ENCODE peak calls at places on chromosomes 4 and X, in six cellular contexts. Y is upper lobe of right lung; Q is CD8-positive, alpha-beta T cell; G is GM12865; D is foreskin fibroblast; K is body of pancreas. W is an unnamed sample.

GRCh38 chr4:100062921-100063320 is 112.8 kb upstream of the H2AZ1 start:
- DNase-seq in G (no peak), Y (no peak), D (no peak), K (no peak), Q (no peak), W (no peak)

GRCh38 chrX:15151267-15152196 is 118.4 kb downstream of the ASB9 start:
- DNase-seq in K (no peak), G (peak; percentile 41), Q (peak; percentile 10), Y (no peak), D (no peak), W (no peak)

GRCh38 chr4:23382880-23383279 is 507.0 kb downstream of the PPARGC1A start:
- DNase-seq in Q (no peak), Y (no peak), D (peak; percentile 2), K (no peak), G (no peak), W (no peak)

GRCh38 chr4:85787133-85787532 is 312.2 kb downstream of the ARHGAP24 start:
- DNase-seq in Y (no peak), D (peak; percentile 71), K (no peak), Q (no peak), G (no peak), W (no peak)

GRCh38 chr4:39719804-39720580 is 22.1 kb downstream of the UBE2K start:
- DNase-seq in D (no peak), K (no peak), Y (no peak), Q (no peak), G (no peak), W (no peak)

GRCh38 chr4:105605493-105605892 is 53.1 kb downstream of the ARHGEF38 start:
- DNase-seq in D (no peak), K (no peak), G (no peak), Q (no peak), Y (no peak), W (no peak)

GRCh38 chrX:153762636-153763173 is 1.3 kb upstream of the PLXNB3 start:
- DNase-seq in D (no peak), G (no peak), Q (no peak), K (no peak), Y (no peak), W (no peak)

GRCh38 chrX:9227276-9227675 is 193.3 kb upstream of the FAM9B start:
- DNase-seq in G (no peak), K (no peak), Y (no peak), Q (no peak), D (peak; percentile 44), W (no peak)

GRCh38 chrX:68881911-68882310 is 53.1 kb downstream of the EFNB1 start:
- DNase-seq in Y (no peak), Q (no peak), D (no peak), K (no peak), G (no peak), W (no peak)

GRCh38 chrX:76428243-76429130 is 977 bp downstream of the MAGEE1 start:
- DNase-seq in K (peak; percentile 22), Q (peak; percentile 54), Y (peak; percentile 48), D (no peak), G (peak; percentile 14), W (peak; percentile 25)

GRCh38 chrX:136778914-136779313 is 1.8 kb downstream of the ARHGEF6 start:
- DNase-seq in G (no peak), D (no peak), K (no peak), Y (no peak), Q (no peak), W (no peak)

GRCh38 chr4:19945979-19946380 is 305.7 kb upstream of the SLIT2 start:
- DNase-seq in D (peak; percentile 100), Y (no peak), K (no peak), Q (no peak), G (no peak), W (no peak)

GRCh38 chr4:46404961-46405360 is 15.0 kb upstream of the GABRA2 start:
- DNase-seq in D (no peak), Y (no peak), Q (no peak), G (no peak), K (no peak), W (no peak)

GRCh38 chr4:79650794-79651431 is 242.9 kb upstream of the GK2 start:
- DNase-seq in Y (no peak), Q (no peak), G (no peak), D (peak; percentile 1), K (no peak), W (no peak)

GRCh38 chrX:2788980-2789379 is 37.1 kb downstream of the XG start:
- DNase-seq in G (no peak), Q (no peak), Y (no peak), K (no peak), D (no peak), W (no peak)

GRCh38 chr4:108010167-108010566 is 20.5 kb downstream of the HADH start:
- DNase-seq in G (no peak), K (no peak), D (peak; percentile 71), Q (no peak), Y (no peak), W (no peak)

GRCh38 chr4:118732591-118733330 is 47.6 kb downstream of the METTL14 start:
- DNase-seq in G (no peak), K (no peak), Y (no peak), D (peak; percentile 69), Q (no peak), W (no peak)

GRCh38 chr4:158894826-158895225 is 126.0 kb downstream of the FNIP2 start:
- DNase-seq in Y (no peak), K (no peak), Q (no peak), D (no peak), G (no peak), W (no peak)

GRCh38 chrX:68685722-68686683 is 38.5 kb downstream of the STARD8 start:
- DNase-seq in D (no peak), Y (peak; percentile 73), Q (no peak), G (peak; percentile 8), K (no peak), W (peak; percentile 40)

GRCh38 chr4:187612211-187612780 is 383.3 kb upstream of the ZFP42 start:
- DNase-seq in Q (no peak), Y (no peak), D (no peak), G (no peak), K (no peak), W (no peak)

GRCh38 chr4:161629694-161630441 is 533.9 kb downstream of the FSTL5 start:
- DNase-seq in Q (no peak), G (no peak), D (no peak), Y (no peak), K (peak; percentile 20), W (no peak)

GRCh38 chr4:142983612-142984011 is 137.5 kb upstream of the INPP4B start:
- DNase-seq in K (no peak), Y (no peak), D (no peak), G (no peak), Q (no peak), W (no peak)

GRCh38 chr4:95362906-95363578 is 185.7 kb downstream of the UNC5C start:
- DNase-seq in Q (no peak), D (no peak), G (peak; percentile 22), Y (no peak), K (no peak), W (no peak)

GRCh38 chrX:67545772-67546495 is 2.1 kb downstream of the AR start:
- DNase-seq in D (no peak), K (peak; percentile 20), Y (peak; percentile 64), Q (no peak), G (no peak), W (peak; percentile 15)

GRCh38 chr4:182449186-182449880 is 206.1 kb downstream of the TENM3 start:
- DNase-seq in Y (no peak), K (no peak), Q (no peak), D (no peak), G (no peak), W (no peak)

DNA sequence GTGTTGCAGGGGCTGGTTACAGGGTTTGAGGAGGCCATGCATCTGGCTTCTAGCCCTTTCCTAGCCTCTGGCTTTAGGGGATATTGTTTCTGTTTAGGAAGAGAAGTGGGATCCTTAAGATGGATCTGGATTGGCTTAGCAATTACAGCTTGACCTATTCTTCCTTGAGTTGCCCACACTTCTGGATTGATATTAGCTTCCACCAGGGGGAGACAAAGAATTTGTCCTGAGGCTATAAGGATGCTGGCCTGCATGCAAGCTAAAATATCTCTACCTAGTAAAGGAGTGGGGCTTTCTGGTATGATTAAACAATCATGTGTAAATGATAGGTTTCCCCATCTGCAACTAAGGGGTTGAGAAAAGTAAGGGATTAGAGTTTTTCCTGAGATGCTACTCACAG is 117.2 kb downstream of the TEX13C start:
- DNase-seq in K (no peak), G (peak; percentile 0), Y (no peak), D (no peak), Q (no peak), W (no peak)
- TF ChIP-seq CTCF in K (no peak), G (peak; percentile 15), Y (peak; percentile 28), D (no peak), Q (no peak), W (peak; percentile 34)

DNA sequence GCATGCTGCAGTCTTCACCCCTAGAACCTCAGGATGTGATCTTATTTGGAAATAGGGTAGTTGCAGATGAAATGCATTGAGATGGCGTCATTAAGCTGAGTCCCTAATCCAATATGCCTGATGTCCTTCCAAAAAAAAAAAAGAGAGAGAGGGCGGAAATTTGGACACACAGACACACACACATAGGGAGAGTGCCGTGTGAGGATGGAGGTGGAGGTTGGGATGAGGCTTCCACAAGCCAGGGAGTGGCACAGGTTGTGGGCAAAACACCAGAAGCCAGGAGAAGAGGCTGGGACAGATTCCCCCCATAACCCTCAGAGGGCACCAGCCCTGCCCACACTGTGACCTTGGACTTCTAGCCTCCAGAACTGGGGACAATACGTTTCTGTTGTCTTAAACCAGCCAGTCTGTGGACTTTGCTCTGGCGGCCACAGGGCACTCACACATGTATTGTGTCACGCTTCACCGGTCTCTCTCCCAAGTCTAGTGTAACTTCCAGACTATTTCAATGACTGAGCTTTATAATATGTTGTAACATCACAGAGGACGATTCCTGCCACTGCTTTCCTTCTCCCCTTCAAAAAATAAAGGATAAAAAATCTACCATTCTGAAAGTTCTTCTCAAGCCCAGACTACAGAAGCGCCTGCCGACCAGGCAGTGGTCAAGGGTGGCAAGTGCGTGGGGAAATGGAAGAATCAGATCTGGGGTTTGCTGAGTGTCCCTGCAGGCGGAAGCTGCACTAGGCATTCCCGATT is 35.8 kb upstream of the MAN2B2 start:
- DNase-seq in K (no peak), Y (no peak), D (no peak), Q (no peak), G (no peak), W (no peak)
- TF ChIP-seq CTCF in K (no peak), Y (no peak), D (no peak), Q (no peak), G (no peak), W (no peak)

DNA sequence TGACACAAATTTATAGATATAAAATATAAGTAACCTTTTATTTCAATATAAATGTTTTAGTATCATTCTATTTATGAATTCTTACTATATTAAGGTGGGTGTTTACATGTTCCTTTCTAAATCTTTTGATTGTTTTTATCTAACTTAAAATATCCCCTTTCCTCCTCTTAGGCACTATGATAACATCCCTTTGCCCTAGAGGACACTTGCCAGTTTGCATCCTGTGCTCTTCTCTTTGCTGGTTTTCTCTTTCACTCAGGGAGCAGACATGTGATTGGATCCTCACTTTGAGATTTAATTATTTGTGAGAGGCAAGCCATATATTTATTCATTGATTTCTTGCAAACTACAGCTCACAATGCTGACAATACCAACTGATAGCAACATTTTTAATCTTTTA is 16.2 kb downstream of the LRIT3 start:
- DNase-seq in D (no peak), G (no peak), Y (no peak), K (no peak), Q (no peak), W (no peak)
- TF ChIP-seq CTCF in D (no peak), G (no peak), Y (no peak), K (no peak), Q (no peak), W (no peak)

GRCh38 chrX:133179500-133179899 is 38.7 kb downstream of the TFDP3 start:
- DNase-seq in K (no peak), Q (no peak), Y (no peak), G (no peak), D (no peak), W (no peak)
- TF ChIP-seq CTCF in K (no peak), Q (no peak), Y (no peak), G (no peak), D (no peak), W (no peak)

W was measured in GM13976.